ENCODE peak calls at places on chromosome 7, in four cellular contexts. U is left cardiac atrium, J is HS-27A, Q is lung. L is an unnamed sample.

GRCh38 chr7:138885383-138886147 is 87.6 kb upstream of the ATP6V0A4 start:
- DNase-seq in U (no peak), J (no peak), Q (no peak), L (no peak)

GRCh38 chr7:29866490-29866930 is 60.2 kb downstream of the WIPF3 start:
- DNase-seq in U (peak; percentile 75), J (no peak), Q (peak; percentile 58), L (peak; percentile 69)

GRCh38 chr7:47422631-47423030 is 159.3 kb downstream of the TNS3 start:
- DNase-seq in U (no peak), J (peak; percentile 27), Q (no peak), L (no peak)

GRCh38 chr7:90726623-90727022 is 130.5 kb downstream of the CDK14 start:
- DNase-seq in U (no peak), J (no peak), Q (no peak), L (no peak)

GRCh38 chr7:127976056-127976455 is 55.2 kb downstream of the LRRC4 start:
- DNase-seq in U (no peak), J (no peak), Q (no peak), L (no peak)

GRCh38 chr7:66952343-66953043 is 31.5 kb downstream of the TMEM248 start:
- DNase-seq in U (peak; percentile 28), J (peak; percentile 23), Q (no peak), L (no peak)

GRCh38 chr7:98324782-98325181 is 43.3 kb downstream of the BRI3 start:
- DNase-seq in U (no peak), J (no peak), Q (no peak), L (no peak)

GRCh38 chr7:131346885-131347592 is 19.4 kb downstream of the MKLN1 start:
- DNase-seq in U (no peak), J (no peak), Q (no peak), L (peak; percentile 27)

GRCh38 chr7:135774284-135774683 is 25.7 kb upstream of the FAM180A start:
- DNase-seq in U (no peak), J (no peak), Q (peak; percentile 38), L (peak; percentile 28)

GRCh38 chr7:101594790-101595189 is 34.3 kb downstream of the MYL10 start:
- DNase-seq in U (no peak), J (no peak), Q (no peak), L (no peak)

GRCh38 chr7:3825491-3825890 is 524.4 kb downstream of the SDK1 start:
- DNase-seq in U (no peak), J (no peak), Q (no peak), L (no peak)

GRCh38 chr7:139995034-139995915 is 67.5 kb downstream of the PARP12 start:
- DNase-seq in U (peak; percentile 49), J (no peak), Q (no peak), L (peak; percentile 41)

GRCh38 chr7:28984631-28985030 is 26.5 kb upstream of the TRIL start:
- DNase-seq in U (peak; percentile 58), J (no peak), Q (peak; percentile 46), L (peak; percentile 67)

GRCh38 chr7:80018941-80019808 is 115.5 kb upstream of the GNAI1 start:
- DNase-seq in U (peak; percentile 27), J (peak; percentile 54), Q (no peak), L (peak; percentile 30)

GRCh38 chr7:106775552-106775936 is 89.5 kb upstream of the PIK3CG start:
- DNase-seq in U (no peak), J (peak; percentile 49), Q (no peak), L (no peak)

GRCh38 chr7:98930921-98931320 is 52.6 kb downstream of the TRRAP start:
- DNase-seq in U (no peak), J (no peak), Q (no peak), L (no peak)

GRCh38 chr7:40437498-40437897 is 302.7 kb downstream of the SUGCT start:
- DNase-seq in U (no peak), J (peak; percentile 61), Q (no peak), L (no peak)

GRCh38 chr7:142516038-142516501 is 233.2 kb upstream of the PRSS1 start:
- DNase-seq in U (no peak), J (peak; percentile 59), Q (no peak), L (peak; percentile 47)

GRCh38 chr7:150947761-150948680 is 30.1 kb downstream of the KCNH2 start:
- DNase-seq in U (peak; percentile 8), J (no peak), Q (no peak), L (no peak)

GRCh38 chr7:105003275-105003674 is 10.7 kb upstream of the KMT2E start:
- DNase-seq in U (peak; percentile 68), J (no peak), Q (peak; percentile 64), L (peak; percentile 73)

GRCh38 chr7:68409851-68410250 is 1188.4 kb upstream of the AUTS2 start:
- DNase-seq in U (no peak), J (no peak), Q (no peak), L (no peak)

GRCh38 chr7:75960372-75960771 is 34.0 kb downstream of the TMEM120A start:
- DNase-seq in U (no peak), J (no peak), Q (no peak), L (no peak)

GRCh38 chr7:44395067-44395466 is 69.7 kb upstream of the CAMK2B start:
- DNase-seq in U (no peak), J (no peak), Q (no peak), L (no peak)

GRCh38 chr7:13792208-13792607 is 197.3 kb downstream of the ETV1 start:
- DNase-seq in U (no peak), J (no peak), Q (no peak), L (no peak)

GRCh38 chr7:45660901-45661211 is 86.7 kb downstream of the ADCY1 start:
- DNase-seq in U (no peak), J (no peak), Q (no peak), L (no peak)

GRCh38 chr7:76358053-76358477 is 726 bp downstream of the YWHAG start:
- DNase-seq in U (peak; percentile 71), J (no peak), Q (peak; percentile 68), L (peak; percentile 64)

GRCh38 chr7:129665013-129665401 is 53.5 kb downstream of the NRF1 start:
- DNase-seq in U (peak; percentile 26), J (peak; percentile 68), Q (peak; percentile 46), L (peak; percentile 82)

GRCh38 chr7:129969881-129970446 is 17.2 kb upstream of the UBE2H start:
- DNase-seq in U (no peak), J (no peak), Q (no peak), L (no peak)

GRCh38 chr7:106386958-106387357 is 102.2 kb upstream of the NAMPT start:
- DNase-seq in U (no peak), J (no peak), Q (no peak), L (no peak)

GRCh38 chr7:128831994-128832879 is 2.0 kb downstream of the FLNC start:
- DNase-seq in U (peak; percentile 60), J (no peak), Q (no peak), L (no peak)

GRCh38 chr7:26420600-26420999 is 128.9 kb downstream of the SNX10 start:
- DNase-seq in U (no peak), J (no peak), Q (no peak), L (no peak)

GRCh38 chr7:106068986-106069385 is 43.1 kb downstream of the SYPL1 start:
- DNase-seq in U (no peak), J (no peak), Q (no peak), L (no peak)

L was measured in thyroid gland.